ENCODE peak calls at places on chromosomes 6 and 20, in ten cellular contexts. K is astrocyte of the spinal cord; V is mammary epithelial cell; U is breast epithelium; N is naive thymus-derived CD4-positive, alpha-beta T cell; X is cardiac fibroblast; F is HCT116; Y is mesendoderm; G is Jurkat, Clone E6-1; R is adrenal gland. A is an unnamed sample.

GRCh38 chr6:42279966-42280629 is 62.4 kb upstream of the MRPS10 start:
- DNase-seq in K (peak; percentile 19), N (no peak), U (no peak), X (peak; percentile 78), R (peak; percentile 42), V (no peak), Y (peak; percentile 26), F (no peak), G (no peak), A (peak; percentile 45)

GRCh38 chr20:56595746-56596478 is 33.2 kb upstream of the TFAP2C start:
- DNase-seq in G (no peak), U (no peak), R (no peak), X (no peak), Y (peak; percentile 74), V (no peak), N (no peak), K (no peak), F (no peak), A (no peak)

GRCh38 chr6:148491638-148492210 is 149.1 kb downstream of the SASH1 start:
- DNase-seq in V (no peak), X (no peak), U (no peak), K (peak; percentile 45), F (no peak), G (no peak), N (no peak), R (no peak), Y (no peak), A (peak; percentile 64)

GRCh38 chr6:4032475-4032874 is 46.5 kb downstream of the FAM217A start:
- DNase-seq in U (no peak), R (no peak), V (no peak), Y (no peak), N (no peak), K (no peak), F (no peak), G (no peak), X (no peak), A (no peak)

GRCh38 chr20:24979036-24979960 is 13.3 kb downstream of the APMAP start:
- DNase-seq in R (no peak), N (no peak), F (no peak), K (no peak), G (no peak), Y (no peak), U (no peak), V (no peak), X (no peak), A (no peak)

GRCh38 chr20:63542696-63543095 is 4.9 kb downstream of the SRMS start:
- DNase-seq in X (no peak), Y (no peak), R (no peak), V (no peak), G (no peak), U (no peak), F (no peak), N (no peak), K (no peak), A (no peak)

GRCh38 chr6:16511048-16511660 is 250.1 kb downstream of the ATXN1 start:
- DNase-seq in G (peak; percentile 50), U (no peak), V (peak; percentile 30), F (no peak), X (peak; percentile 66), N (no peak), R (peak; percentile 30), K (peak; percentile 57), Y (peak; percentile 36), A (peak; percentile 63)

GRCh38 chr20:49573900-49574416 is 6.0 kb upstream of the PTGIS start:
- DNase-seq in F (no peak), G (no peak), Y (no peak), X (no peak), V (no peak), R (no peak), U (no peak), N (no peak), K (no peak), A (peak; percentile 70)

GRCh38 chr6:45000833-45001232 is 327.3 kb upstream of the RUNX2 start:
- DNase-seq in G (peak; percentile 47), X (no peak), U (no peak), Y (peak; percentile 8), R (no peak), V (no peak), K (no peak), N (no peak), F (no peak), A (no peak)

GRCh38 chr6:138311268-138311667 is 66.4 kb upstream of the SMIM28 start:
- DNase-seq in F (no peak), X (no peak), V (no peak), K (no peak), Y (no peak), N (no peak), G (no peak), U (no peak), R (no peak), A (no peak)

GRCh38 chr6:114452785-114453401 is 110.1 kb upstream of the HS3ST5 start:
- DNase-seq in U (no peak), Y (no peak), N (no peak), F (no peak), G (no peak), V (no peak), K (no peak), X (no peak), R (no peak), A (no peak)

GRCh38 chr6:88165877-88166492 is at the start of gene CNR1:
- DNase-seq in Y (peak; percentile 56), N (no peak), U (no peak), F (no peak), R (peak; percentile 61), G (no peak), V (peak; percentile 10), K (no peak), X (peak; percentile 44), A (peak; percentile 40)

GRCh38 chr6:88165087-88165876 is 865 bp downstream of the CNR1 start:
- DNase-seq in F (no peak), V (no peak), N (no peak), Y (no peak), R (no peak), G (no peak), U (no peak), K (no peak), X (no peak), A (no peak)

GRCh38 chr6:88163576-88163975 is 2.6 kb downstream of the CNR1 start:
- DNase-seq in G (no peak), X (no peak), R (no peak), V (no peak), N (no peak), Y (no peak), U (no peak), F (no peak), K (no peak), A (no peak)

GRCh38 chr6:88161921-88162320 is 4.2 kb downstream of the CNR1 start:
- DNase-seq in Y (no peak), R (no peak), V (no peak), K (no peak), U (no peak), F (no peak), N (no peak), X (no peak), G (no peak), A (no peak)

GRCh38 chr6:88164061-88164460 is 2.1 kb downstream of the CNR1 start:
- DNase-seq in U (no peak), X (no peak), Y (no peak), R (no peak), G (no peak), F (no peak), K (no peak), V (no peak), N (no peak), A (no peak)
- H3K4me3 ChIP-seq in U (peak overlapping the region; percentile 8), X (no peak overlapping the region), Y (no peak overlapping the region), R (no peak overlapping the region), G (no peak overlapping the region), F (no peak overlapping the region), K (no peak overlapping the region), V (no peak overlapping the region), N (no peak overlapping the region), A (peak overlapping the region; percentile 28)

GRCh38 chr6:143536866-143537691 is 25.6 kb upstream of the FUCA2 start:
- DNase-seq in Y (peak; percentile 84), N (peak; percentile 47), R (peak; percentile 64), V (peak; percentile 47), K (peak; percentile 62), F (peak; percentile 41), G (no peak), U (peak; percentile 55), X (peak; percentile 50), A (peak; percentile 52)
- H3K4me3 ChIP-seq in Y (peak overlapping the region; percentile 34), N (peak overlapping the region; percentile 74), R (peak overlapping the region; percentile 75), V (peak overlapping the region; percentile 64), K (peak overlapping the region; percentile 55), F (peak overlapping the region; percentile 62), G (peak overlapping the region; percentile 42), U (peak overlapping the region; percentile 60), X (peak overlapping the region; percentile 53), A (peak overlapping the region; percentile 64)

GRCh38 chr6:109768485-109768884 is 77.4 kb downstream of the FIG4 start:
- DNase-seq in V (peak; percentile 35), U (no peak), N (no peak), X (no peak), G (no peak), F (no peak), R (no peak), K (no peak), Y (no peak), A (peak; percentile 90)

GRCh38 chr6:109769213-109769612 is 78.1 kb downstream of the FIG4 start:
- DNase-seq in X (no peak), K (no peak), R (no peak), U (no peak), Y (no peak), F (no peak), V (no peak), N (no peak), G (no peak), A (no peak)

GRCh38 chr6:109770047-109770446 is 79.0 kb downstream of the FIG4 start:
- DNase-seq in Y (no peak), X (no peak), N (no peak), U (no peak), V (no peak), K (no peak), F (no peak), G (no peak), R (no peak), A (no peak)

GRCh38 chr6:109770779-109771178 is 79.7 kb downstream of the FIG4 start:
- DNase-seq in G (no peak), X (no peak), V (no peak), R (no peak), Y (peak; percentile 72), K (no peak), F (no peak), N (no peak), U (no peak), A (no peak)

DNA sequence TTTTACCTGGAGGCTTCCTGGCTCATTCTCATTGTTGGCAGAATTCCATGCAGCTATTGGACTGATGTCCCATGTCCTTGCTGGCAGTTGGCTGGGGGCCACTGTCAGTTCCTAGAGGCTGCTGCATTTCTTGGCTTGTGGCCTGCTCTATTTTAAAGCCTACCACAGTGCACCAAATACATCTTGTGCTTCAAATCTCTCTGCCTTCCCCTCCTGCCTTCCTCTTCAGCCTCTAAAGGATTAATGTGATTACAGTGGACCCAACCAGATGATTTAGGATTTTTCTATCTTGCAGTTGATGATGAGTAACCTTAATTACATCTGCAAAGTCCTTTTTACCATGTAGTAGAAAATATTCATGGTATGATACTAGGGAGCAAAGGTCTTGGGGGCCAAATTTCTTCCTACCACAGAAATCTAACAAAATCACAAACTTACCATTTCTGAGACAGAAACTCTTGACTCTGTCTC is 81.9 kb downstream of the FIG4 start:
- DNase-seq in G (no peak), F (no peak), V (no peak), R (peak; percentile 58), X (no peak), N (no peak), K (peak; percentile 45), Y (no peak), U (peak; percentile 55), A (peak; percentile 57)
- H3K4me3 ChIP-seq in G (no peak overlapping the region), F (no peak overlapping the region), V (no peak overlapping the region), R (no peak overlapping the region), X (no peak overlapping the region), N (no peak overlapping the region), K (no peak overlapping the region), Y (no peak overlapping the region), U (no peak overlapping the region), A (no peak overlapping the region)

GRCh38 chr6:163757506-163757905 is 343.0 kb downstream of the QKI start:
- DNase-seq in K (no peak), N (no peak), X (no peak), G (no peak), F (no peak), Y (peak; percentile 73), U (no peak), R (no peak), V (no peak), A (no peak)
- H3K4me3 ChIP-seq in K (no peak overlapping the region), N (no peak overlapping the region), X (no peak overlapping the region), G (no peak overlapping the region), F (no peak overlapping the region), Y (no peak overlapping the region), U (no peak overlapping the region), R (no peak overlapping the region), V (no peak overlapping the region), A (no peak overlapping the region)

A was measured in fibroblast of mammary gland.